ENCODE peak calls at places on chromosome 11, in four cellular contexts. Y is bronchial epithelial cell, C is Calu3, W is sigmoid colon. Z is an unnamed sample.

GRCh38 chr11:35919244-35919643 is 24.6 kb upstream of the LDLRAD3 start:
- DNase-seq in Y (peak), C (no peak), W (no peak), Z (peak)

GRCh38 chr11:94322501-94322900 is 18.1 kb downstream of the IZUMO1R start:
- DNase-seq in Y (no peak), C (no peak), W (no peak), Z (no peak)

GRCh38 chr11:102783016-102783415 is 2.6 kb upstream of the MMP10 start:
- DNase-seq in Y (peak), C (no peak), W (no peak), Z (peak)

GRCh38 chr11:14522245-14522644 is 2.1 kb upstream of the PSMA1 start:
- DNase-seq in Y (no peak), C (no peak), W (no peak), Z (no peak)

GRCh38 chr11:16739326-16739875 is 954 bp downstream of the C11orf58 start:
- DNase-seq in Y (no peak), C (no peak), W (no peak), Z (no peak)

GRCh38 chr11:111378773-111379499 is at the start of gene POU2AF1:
- DNase-seq in Y (no peak), C (no peak), W (no peak), Z (no peak)

GRCh38 chr11:78187366-78188011 is 937 bp downstream of the KCTD21 start:
- DNase-seq in Y (peak), C (no peak), W (peak), Z (no peak)

GRCh38 chr11:62069961-62070919 is 53.6 kb upstream of the INCENP start:
- DNase-seq in Y (no peak), C (no peak), W (peak), Z (no peak)

GRCh38 chr11:105935791-105936190 is 86.2 kb downstream of the MSANTD4 start:
- DNase-seq in Y (peak), C (peak), W (no peak), Z (peak)

GRCh38 chr11:134560566-134561347 is 148.7 kb upstream of the B3GAT1 start:
- DNase-seq in Y (no peak), C (no peak), W (peak), Z (no peak)

GRCh38 chr11:81655351-81655750 is 1078.3 kb downstream of the FAM181B start:
- DNase-seq in Y (no peak), C (no peak), W (no peak), Z (no peak)

GRCh38 chr11:112412383-112412782 is 151.7 kb upstream of the PLET1 start:
- DNase-seq in Y (peak), C (no peak), W (no peak), Z (peak)

GRCh38 chr11:103031834-103032233 is 60.1 kb downstream of the DCUN1D5 start:
- DNase-seq in Y (no peak), C (no peak), W (no peak), Z (no peak)

GRCh38 chr11:115627071-115627470 is 122.9 kb upstream of the CADM1 start:
- DNase-seq in Y (no peak), C (no peak), W (no peak), Z (no peak)

GRCh38 chr11:77199346-77199745 is 71.3 kb downstream of the MYO7A start:
- DNase-seq in Y (no peak), C (no peak), W (peak), Z (no peak)

GRCh38 chr11:78202733-78203167 is 14.0 kb downstream of the USP35 start:
- DNase-seq in Y (no peak), C (no peak), W (peak), Z (no peak)

GRCh38 chr11:726278-726915 is 20.4 kb downstream of the EPS8L2 start:
- DNase-seq in Y (peak), C (no peak), W (peak), Z (peak)

GRCh38 chr11:62370743-62371440 is 33.6 kb downstream of the ASRGL1 start:
- DNase-seq in Y (no peak), C (no peak), W (no peak), Z (no peak)

GRCh38 chr11:35978891-35979290 is 35.0 kb downstream of the LDLRAD3 start:
- DNase-seq in Y (no peak), C (no peak), W (no peak), Z (no peak)

GRCh38 chr11:22133785-22134184 is 59.1 kb upstream of the ANO5 start:
- DNase-seq in Y (no peak), C (no peak), W (no peak), Z (no peak)

DNA sequence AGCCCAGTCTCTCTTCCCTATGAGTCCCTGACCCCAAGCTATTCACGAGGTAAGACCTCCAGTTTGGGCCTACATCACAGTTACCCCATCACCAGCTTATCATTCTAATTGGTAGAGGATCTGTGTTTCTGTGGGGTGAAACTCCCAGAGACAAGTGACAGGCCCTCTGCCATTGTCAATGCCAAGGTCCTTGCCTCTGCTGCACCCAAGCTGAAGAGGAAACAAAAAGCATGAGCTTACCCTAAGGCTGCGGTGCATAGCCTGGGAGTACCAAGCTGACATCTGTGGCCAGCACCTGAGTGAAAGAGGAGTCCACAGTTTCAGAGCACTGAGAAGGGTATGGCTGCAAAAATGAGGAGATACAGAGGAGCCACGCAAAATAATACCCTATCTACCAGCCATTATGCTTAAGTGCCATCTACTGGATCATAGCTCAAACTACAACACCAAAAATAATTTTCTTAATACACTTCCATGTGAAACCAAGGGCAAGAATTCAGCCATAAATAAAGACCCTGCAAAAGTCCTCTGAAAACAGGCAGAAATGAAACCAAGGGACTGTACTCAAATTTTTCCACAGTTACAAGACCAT is 62.3 kb upstream of the ANO5 start:
- DNase-seq in Y (peak), C (no peak), W (no peak), Z (peak)
- TF ChIP-seq CTCF in Y (peak), C (peak), W (no peak), Z (peak)

DNA sequence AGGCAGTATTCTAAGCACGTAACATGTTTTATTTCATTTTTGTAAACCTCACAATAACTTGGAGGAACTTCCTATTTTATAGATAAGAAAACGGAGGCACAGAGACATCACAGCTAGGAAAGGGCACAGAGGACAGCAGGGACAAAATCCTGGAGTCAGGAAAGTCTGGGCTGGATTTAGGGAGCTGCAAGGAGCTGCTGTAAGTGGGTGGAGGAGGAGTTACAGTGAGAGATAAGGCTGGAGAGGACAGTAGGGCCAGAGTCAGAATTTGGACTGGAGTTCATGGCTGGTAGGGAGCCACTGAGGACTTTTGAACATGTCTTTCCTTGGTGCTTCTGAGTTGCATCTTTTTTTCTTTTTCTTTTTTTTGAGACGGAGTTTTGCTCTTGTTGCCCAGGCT is 32.2 kb upstream of the PTPRJ start:
- DNase-seq in Y (no peak), C (no peak), W (no peak), Z (no peak)
- TF ChIP-seq CTCF in Y (no peak), C (no peak), W (no peak), Z (no peak)

DNA sequence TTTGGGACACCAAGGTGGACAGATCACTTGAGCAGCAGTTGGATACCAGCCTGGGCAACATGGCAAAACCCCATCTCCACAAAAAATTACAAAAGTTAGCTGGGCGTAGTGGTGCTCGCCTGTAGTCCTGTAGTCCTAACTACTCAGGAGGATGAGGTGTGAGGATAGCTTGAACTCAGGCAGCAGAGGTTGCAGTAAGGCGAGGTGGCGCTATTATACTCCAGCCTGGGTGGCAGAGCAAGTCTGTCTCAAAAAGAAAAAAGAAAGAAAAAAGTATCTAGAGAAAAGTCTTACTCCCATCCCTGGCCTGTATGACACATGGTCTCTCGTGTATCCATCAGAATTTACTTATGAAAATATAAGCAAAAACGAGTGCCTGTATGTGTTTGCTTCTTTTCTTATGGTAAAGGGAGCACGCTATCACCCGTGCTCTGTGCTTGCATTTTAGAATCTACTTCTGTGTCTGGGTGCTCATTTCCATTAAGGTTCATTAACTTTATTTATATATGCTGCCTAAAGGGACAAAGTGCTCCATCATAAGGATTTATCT is 15.4 kb upstream of the CPT1A start:
- DNase-seq in Y (no peak), C (no peak), W (no peak), Z (no peak)
- TF ChIP-seq CTCF in Y (no peak), C (no peak), W (no peak), Z (no peak)

GRCh38 chr11:5364214-5364613 is 12.9 kb downstream of the OR51B6 start:
- DNase-seq in Y (no peak), C (no peak), W (no peak), Z (no peak)

GRCh38 chr11:5367461-5368074 is 16.0 kb upstream of the OR51M1 start:
- DNase-seq in Y (no peak), C (no peak), W (no peak), Z (no peak)

GRCh38 chr11:5368502-5369043 is 15.0 kb upstream of the OR51M1 start:
- DNase-seq in Y (no peak), C (no peak), W (no peak), Z (no peak)

GRCh38 chr11:5366856-5367255 is 15.5 kb downstream of the OR51B6 start:
- DNase-seq in Y (no peak), C (no peak), W (no peak), Z (no peak)

GRCh38 chr11:5369793-5370192 is 13.8 kb upstream of the OR51M1 start:
- DNase-seq in Y (peak), C (no peak), W (no peak), Z (peak)
- TF ChIP-seq CTCF in Y (no peak), C (no peak), W (no peak), Z (peak)

DNA sequence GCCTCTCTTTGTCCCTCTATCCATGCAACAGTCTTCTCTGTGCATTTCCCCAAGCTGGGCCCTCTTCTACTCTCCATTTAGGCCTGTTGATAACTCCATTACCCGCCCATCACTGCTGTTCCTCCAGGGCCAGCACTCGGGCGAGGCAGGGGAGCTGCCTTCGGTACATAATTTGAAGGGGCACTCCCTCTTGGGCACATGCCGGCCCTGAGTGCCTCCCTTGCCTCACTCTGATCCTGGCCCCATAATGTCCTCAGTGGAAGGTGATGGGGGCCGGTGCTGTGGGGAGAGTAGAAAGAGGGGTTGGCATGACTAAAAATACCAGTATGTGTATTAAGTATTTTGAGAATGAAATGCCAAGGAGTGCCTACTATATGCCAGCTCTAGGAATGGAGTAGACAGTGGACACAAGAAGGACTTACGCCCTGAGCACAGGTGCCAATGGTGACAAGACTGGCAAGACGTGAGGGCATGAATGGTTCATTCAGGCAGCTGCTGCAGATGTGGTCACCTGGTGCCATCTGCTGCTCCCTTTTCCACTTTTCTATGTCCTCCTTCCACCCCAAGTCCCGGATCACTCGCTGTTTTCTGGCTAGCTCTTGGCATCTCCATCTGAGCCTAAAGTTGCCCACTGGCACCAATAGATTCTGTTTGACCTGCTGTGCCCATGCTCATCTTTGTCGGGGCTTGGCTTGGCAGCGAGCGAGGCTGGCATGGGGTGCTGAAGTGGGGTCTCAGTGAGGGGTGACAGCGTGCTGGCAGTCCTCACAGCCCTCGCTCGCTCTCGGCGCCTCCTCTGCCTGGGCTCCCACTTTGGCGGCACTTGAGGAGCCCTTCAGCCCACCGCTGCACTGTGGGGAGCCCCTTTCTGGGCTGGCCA is 22.6 kb downstream of the TMEM218 start:
- DNase-seq in Y (no peak), C (no peak), W (no peak), Z (no peak)
- TF ChIP-seq CTCF in Y (no peak), C (no peak), W (no peak), Z (no peak)

DNA sequence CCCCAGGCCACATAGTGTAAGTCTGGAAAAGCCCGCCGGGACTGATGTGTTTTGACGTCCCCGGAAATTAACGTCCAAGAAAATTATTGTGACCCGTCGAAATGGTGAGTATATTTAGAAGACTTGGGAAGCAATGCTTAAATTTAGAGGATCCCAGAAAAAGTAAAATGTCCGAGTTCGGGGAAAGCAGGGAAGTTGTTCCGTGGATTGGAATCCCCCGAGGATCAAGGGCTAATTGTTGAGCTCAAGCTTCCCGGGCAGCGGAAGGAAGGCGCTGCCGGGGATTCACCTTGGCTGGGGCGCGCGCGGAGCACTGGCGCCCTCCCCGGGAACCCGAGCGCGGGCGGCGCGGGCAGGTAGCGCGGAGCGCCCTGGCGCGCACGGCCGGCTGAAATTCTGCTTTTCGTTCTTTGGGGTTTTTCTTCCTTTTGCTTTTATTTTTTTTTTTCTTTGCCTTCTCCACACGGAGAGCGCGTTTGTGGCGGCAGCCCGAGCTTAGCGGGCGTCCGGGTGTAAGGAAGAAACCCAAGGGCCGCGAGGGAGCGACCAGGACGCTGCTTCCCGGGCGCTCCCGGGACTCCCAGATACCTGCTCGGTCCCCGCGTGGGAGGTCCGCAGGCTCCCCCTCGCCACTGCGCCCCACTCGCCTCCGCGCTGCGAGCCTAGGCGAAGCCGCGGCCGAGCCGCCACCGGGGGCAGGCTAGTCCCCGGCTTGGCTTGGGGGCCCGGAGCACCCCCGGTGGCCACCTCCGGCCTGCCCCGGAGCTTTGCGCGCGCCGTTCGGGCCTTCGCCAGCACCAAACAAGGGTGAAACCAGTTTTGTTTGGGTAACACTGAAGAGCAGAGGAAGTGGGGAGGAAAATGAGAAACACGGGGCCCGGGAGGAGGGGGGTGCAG is 4.7 kb upstream of the IGF2 start:
- DNase-seq in Y (no peak), C (no peak), W (no peak), Z (peak)
- TF ChIP-seq CTCF in Y (peak), C (no peak), W (no peak), Z (peak)

GRCh38 chr11:72075109-72075508 is 5.2 kb downstream of the NUMA1 start:
- DNase-seq in Y (no peak), C (peak), W (no peak), Z (peak)
- TF ChIP-seq CTCF in Y (no peak), C (no peak), W (no peak), Z (peak)

DNA sequence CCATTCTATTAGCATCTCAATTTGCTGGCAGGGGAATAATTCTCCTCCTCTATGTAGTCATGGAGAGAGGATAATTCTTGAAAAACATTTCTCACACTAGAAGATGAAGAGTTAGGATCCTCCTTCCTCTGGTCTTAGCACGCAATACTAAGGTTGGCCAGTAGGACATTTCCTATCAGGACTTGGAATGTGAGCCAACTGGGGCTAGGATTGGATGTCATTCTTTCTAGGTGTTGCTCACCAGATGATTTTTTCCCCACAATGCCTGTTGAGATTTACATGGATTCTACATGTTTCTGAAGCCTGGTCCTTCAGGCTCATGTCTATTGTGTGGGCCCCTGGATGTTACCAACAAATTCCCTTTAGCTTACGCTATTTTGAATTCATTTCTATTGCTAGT is 28.0 kb downstream of the SLN start:
- DNase-seq in Y (peak), C (no peak), W (no peak), Z (peak)
- TF ChIP-seq CTCF in Y (peak), C (peak), W (no peak), Z (peak)